ENCODE peak calls at places on chromosomes 16 and 17, in six cellular contexts. One of them, this sample, is unnamed.

GRCh38 chr17:43341705-43342600 is 56.8 kb upstream of the ARL4D start:
- DNase-seq in pancreas: no peak
- DNase-seq in HFF-Myc: no peak
- DNase-seq in heart left ventricle: no peak
- DNase-seq in IMR-90: peak
- DNase-seq in cardiac muscle cell: peak
- DNase-seq in this sample: no peak

GRCh38 chr17:39736319-39737165 is 1.2 kb upstream of the GRB7 start:
- DNase-seq in cardiac muscle cell: no peak
- DNase-seq in pancreas: peak
- DNase-seq in HFF-Myc: no peak
- DNase-seq in IMR-90: no peak
- DNase-seq in heart left ventricle: no peak
- DNase-seq in this sample: no peak

GRCh38 chr17:17204041-17204591 is 2.0 kb downstream of the PLD6 start:
- DNase-seq in heart left ventricle: peak
- DNase-seq in IMR-90: no peak
- DNase-seq in HFF-Myc: no peak
- DNase-seq in cardiac muscle cell: no peak
- DNase-seq in pancreas: no peak
- DNase-seq in this sample: no peak

GRCh38 chr17:77957215-77957868 is 1.2 kb upstream of the TNRC6C start:
- DNase-seq in IMR-90: peak
- DNase-seq in cardiac muscle cell: peak
- DNase-seq in HFF-Myc: no peak
- DNase-seq in heart left ventricle: no peak
- DNase-seq in pancreas: no peak
- DNase-seq in this sample: no peak

GRCh38 chr17:40922239-40922638 is 15.2 kb downstream of the KRT23 start:
- DNase-seq in IMR-90: peak
- DNase-seq in pancreas: peak
- DNase-seq in heart left ventricle: peak
- DNase-seq in cardiac muscle cell: peak
- DNase-seq in HFF-Myc: peak
- DNase-seq in this sample: peak

GRCh38 chr16:88527937-88528743 is 42.1 kb upstream of the ZC3H18 start:
- DNase-seq in heart left ventricle: peak
- DNase-seq in IMR-90: no peak
- DNase-seq in pancreas: no peak
- DNase-seq in HFF-Myc: no peak
- DNase-seq in cardiac muscle cell: no peak
- DNase-seq in this sample: no peak

GRCh38 chr16:57145964-57146647 is 39.7 kb downstream of the PSME3IP1 start:
- DNase-seq in heart left ventricle: no peak
- DNase-seq in pancreas: no peak
- DNase-seq in HFF-Myc: no peak
- DNase-seq in IMR-90: no peak
- DNase-seq in cardiac muscle cell: no peak
- DNase-seq in this sample: no peak

GRCh38 chr17:50149425-50150353 is 788 bp downstream of the PPP1R9B start:
- DNase-seq in IMR-90: peak
- DNase-seq in heart left ventricle: peak
- DNase-seq in HFF-Myc: no peak
- DNase-seq in cardiac muscle cell: peak
- DNase-seq in pancreas: peak
- DNase-seq in this sample: no peak

GRCh38 chr17:9044796-9045470 is 23.6 kb downstream of the NTN1 start:
- DNase-seq in cardiac muscle cell: no peak
- DNase-seq in heart left ventricle: no peak
- DNase-seq in pancreas: no peak
- DNase-seq in HFF-Myc: no peak
- DNase-seq in IMR-90: no peak
- DNase-seq in this sample: no peak

GRCh38 chr17:53058031-53058430 is 764.7 kb upstream of the KIF2B start:
- DNase-seq in HFF-Myc: no peak
- DNase-seq in pancreas: no peak
- DNase-seq in heart left ventricle: no peak
- DNase-seq in cardiac muscle cell: no peak
- DNase-seq in IMR-90: no peak
- DNase-seq in this sample: no peak

GRCh38 chr16:86892509-86892908 is 314.2 kb downstream of the FOXL1 start:
- DNase-seq in IMR-90: peak
- DNase-seq in HFF-Myc: no peak
- DNase-seq in heart left ventricle: no peak
- DNase-seq in cardiac muscle cell: peak
- DNase-seq in pancreas: no peak
- DNase-seq in this sample: no peak

GRCh38 chr17:44916059-44916780 is 920 bp upstream of the GFAP start:
- DNase-seq in cardiac muscle cell: no peak
- DNase-seq in HFF-Myc: no peak
- DNase-seq in IMR-90: no peak
- DNase-seq in heart left ventricle: no peak
- DNase-seq in pancreas: no peak
- DNase-seq in this sample: no peak

GRCh38 chr17:28701987-28702751 is 9.5 kb downstream of the PROCA1 start:
- DNase-seq in heart left ventricle: no peak
- DNase-seq in IMR-90: no peak
- DNase-seq in cardiac muscle cell: no peak
- DNase-seq in HFF-Myc: no peak
- DNase-seq in pancreas: no peak
- DNase-seq in this sample: no peak

GRCh38 chr16:53414381-53414780 is 19.9 kb upstream of the RBL2 start:
- DNase-seq in heart left ventricle: no peak
- DNase-seq in cardiac muscle cell: no peak
- DNase-seq in HFF-Myc: no peak
- DNase-seq in pancreas: no peak
- DNase-seq in IMR-90: no peak
- DNase-seq in this sample: no peak

GRCh38 chr17:81200695-81201580 is 21.8 kb downstream of the CEP131 start:
- DNase-seq in cardiac muscle cell: peak
- DNase-seq in heart left ventricle: no peak
- DNase-seq in IMR-90: peak
- DNase-seq in pancreas: peak
- DNase-seq in HFF-Myc: peak
- DNase-seq in this sample: peak

GRCh38 chr17:33038740-33039139 is 47.1 kb downstream of the SPACA3 start:
- DNase-seq in IMR-90: peak
- DNase-seq in cardiac muscle cell: peak
- DNase-seq in heart left ventricle: peak
- DNase-seq in pancreas: no peak
- DNase-seq in HFF-Myc: no peak
- DNase-seq in this sample: no peak

GRCh38 chr17:73387746-73388577 is 76.2 kb upstream of the CDC42EP4 start:
- DNase-seq in cardiac muscle cell: no peak
- DNase-seq in HFF-Myc: no peak
- DNase-seq in heart left ventricle: no peak
- DNase-seq in pancreas: no peak
- DNase-seq in IMR-90: no peak
- DNase-seq in this sample: no peak

GRCh38 chr17:80957461-80957941 is 34.1 kb upstream of the CHMP6 start:
- DNase-seq in heart left ventricle: peak
- DNase-seq in cardiac muscle cell: no peak
- DNase-seq in HFF-Myc: no peak
- DNase-seq in pancreas: no peak
- DNase-seq in IMR-90: no peak
- DNase-seq in this sample: no peak

GRCh38 chr16:3879887-3880564 is 487 bp downstream of the CREBBP start:
- DNase-seq in IMR-90: peak
- DNase-seq in heart left ventricle: peak
- DNase-seq in HFF-Myc: no peak
- DNase-seq in cardiac muscle cell: peak
- DNase-seq in pancreas: peak
- DNase-seq in this sample: no peak
- TF ChIP-seq CTCF in IMR-90: peak
- TF ChIP-seq CTCF in heart left ventricle: peak
- TF ChIP-seq CTCF in HFF-Myc: no peak
- TF ChIP-seq CTCF in cardiac muscle cell: no peak
- TF ChIP-seq CTCF in pancreas: no peak
- TF ChIP-seq CTCF in this sample: peak

GRCh38 chr16:2520097-2520783 is at the start of gene AMDHD2:
- DNase-seq in cardiac muscle cell: peak
- DNase-seq in heart left ventricle: peak
- DNase-seq in pancreas: peak
- DNase-seq in HFF-Myc: peak
- DNase-seq in IMR-90: peak
- DNase-seq in this sample: no peak

GRCh38 chr16:2517954-2518605 is 2.1 kb upstream of the AMDHD2 start:
- DNase-seq in IMR-90: no peak
- DNase-seq in heart left ventricle: no peak
- DNase-seq in HFF-Myc: no peak
- DNase-seq in pancreas: no peak
- DNase-seq in cardiac muscle cell: no peak
- DNase-seq in this sample: no peak

GRCh38 chr16:2518823-2519710 is 1.1 kb upstream of the AMDHD2 start:
- DNase-seq in heart left ventricle: no peak
- DNase-seq in cardiac muscle cell: no peak
- DNase-seq in HFF-Myc: no peak
- DNase-seq in pancreas: no peak
- DNase-seq in IMR-90: no peak
- DNase-seq in this sample: no peak

GRCh38 chr16:2520784-2521577 is 810 bp downstream of the AMDHD2 start:
- DNase-seq in HFF-Myc: no peak
- DNase-seq in IMR-90: no peak
- DNase-seq in cardiac muscle cell: no peak
- DNase-seq in pancreas: no peak
- DNase-seq in heart left ventricle: peak
- DNase-seq in this sample: no peak

DNA sequence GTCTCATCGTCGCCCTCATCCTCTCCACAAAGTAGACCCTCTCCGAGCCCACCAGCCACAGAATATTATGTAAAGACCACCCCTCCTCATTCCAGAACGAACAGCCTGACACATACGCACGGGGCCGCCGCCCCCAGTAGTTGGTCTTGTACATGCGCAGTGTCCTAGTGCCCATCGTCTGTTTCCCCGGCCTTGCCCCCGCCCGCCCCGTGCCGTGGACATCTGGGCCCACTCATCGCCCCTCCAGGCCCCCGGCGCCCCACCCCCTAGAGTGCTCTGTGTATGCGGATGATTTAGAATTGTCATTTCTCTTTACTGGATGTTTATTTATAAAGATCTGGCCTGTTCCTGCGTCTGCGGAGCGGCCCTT is 475 bp upstream of the AMDHD2 start:
- DNase-seq in pancreas: no peak
- DNase-seq in IMR-90: no peak
- DNase-seq in cardiac muscle cell: no peak
- DNase-seq in heart left ventricle: no peak
- DNase-seq in HFF-Myc: no peak
- DNase-seq in this sample: no peak
- H3K4me3 ChIP-seq in pancreas: no peak
- H3K4me3 ChIP-seq in IMR-90: no peak
- H3K4me3 ChIP-seq in cardiac muscle cell: peak
- H3K4me3 ChIP-seq in heart left ventricle: peak
- H3K4me3 ChIP-seq in HFF-Myc: peak
- H3K4me3 ChIP-seq in this sample: peak

GRCh38 chr17:7136266-7136877 is 21.8 kb upstream of the ASGR2 start:
- DNase-seq in cardiac muscle cell: peak
- DNase-seq in heart left ventricle: peak
- DNase-seq in IMR-90: peak
- DNase-seq in pancreas: peak
- DNase-seq in HFF-Myc: peak
- DNase-seq in this sample: peak
- TF ChIP-seq CTCF in cardiac muscle cell: peak
- TF ChIP-seq CTCF in heart left ventricle: peak
- TF ChIP-seq CTCF in IMR-90: peak
- TF ChIP-seq CTCF in pancreas: peak
- TF ChIP-seq CTCF in HFF-Myc: peak
- TF ChIP-seq CTCF in this sample: peak

DNA sequence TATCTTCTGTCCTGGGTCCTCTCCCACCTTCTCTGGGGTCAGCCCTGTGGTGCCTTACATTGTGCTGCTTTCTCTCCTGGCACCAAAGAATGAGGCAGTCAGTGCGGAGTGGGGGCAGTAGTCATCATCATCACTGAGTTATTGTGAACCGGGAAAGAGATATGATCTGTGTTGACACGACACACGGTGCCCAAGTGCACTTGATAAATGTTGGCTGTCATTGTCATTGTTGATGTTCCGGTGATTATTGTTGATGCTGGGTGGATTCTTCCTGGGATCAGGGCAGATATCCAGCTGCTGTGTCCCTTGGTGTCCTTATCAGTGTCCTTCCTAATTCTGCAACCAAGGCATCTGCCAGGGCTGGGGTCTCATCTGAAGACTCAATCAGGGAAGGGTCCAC is 121.7 kb downstream of the ABCC6 start:
- DNase-seq in pancreas: no peak
- DNase-seq in IMR-90: no peak
- DNase-seq in HFF-Myc: no peak
- DNase-seq in heart left ventricle: no peak
- DNase-seq in cardiac muscle cell: no peak
- DNase-seq in this sample: no peak
- H3K4me3 ChIP-seq in pancreas: no peak
- H3K4me3 ChIP-seq in IMR-90: no peak
- H3K4me3 ChIP-seq in HFF-Myc: no peak
- H3K4me3 ChIP-seq in heart left ventricle: no peak
- H3K4me3 ChIP-seq in cardiac muscle cell: no peak
- H3K4me3 ChIP-seq in this sample: no peak

DNA sequence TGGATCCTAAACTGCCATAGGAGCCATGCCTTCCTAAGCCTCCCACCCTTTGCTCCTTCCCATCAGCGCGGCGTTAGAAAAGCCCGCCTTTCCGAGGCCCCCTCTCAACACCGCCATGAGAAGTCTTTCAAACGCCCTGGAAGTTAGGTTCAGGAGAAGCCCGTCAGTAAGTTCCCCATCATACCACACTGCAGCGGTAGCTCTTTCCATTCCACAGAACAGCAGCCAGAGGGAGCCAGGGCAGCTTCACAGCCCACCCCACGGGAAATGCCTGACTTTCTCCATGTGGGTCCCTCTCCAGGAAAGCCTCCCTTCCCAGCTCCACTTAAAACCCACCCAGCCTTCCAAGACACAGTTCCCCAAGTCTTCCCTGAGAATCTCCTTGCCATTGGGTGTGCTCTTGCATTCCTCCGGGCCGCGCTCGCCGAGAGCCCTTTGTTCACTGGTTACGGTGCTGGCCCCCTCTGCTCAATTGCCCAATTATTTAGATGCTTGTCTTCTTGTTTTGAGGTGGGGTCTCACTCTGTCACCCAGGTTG is 28.7 kb downstream of the KIAA0513 start:
- DNase-seq in heart left ventricle: no peak
- DNase-seq in IMR-90: peak
- DNase-seq in pancreas: no peak
- DNase-seq in HFF-Myc: no peak
- DNase-seq in cardiac muscle cell: peak
- DNase-seq in this sample: no peak
- TF ChIP-seq CTCF in heart left ventricle: peak
- TF ChIP-seq CTCF in IMR-90: peak
- TF ChIP-seq CTCF in pancreas: no peak
- TF ChIP-seq CTCF in HFF-Myc: peak
- TF ChIP-seq CTCF in cardiac muscle cell: peak
- TF ChIP-seq CTCF in this sample: peak

DNA sequence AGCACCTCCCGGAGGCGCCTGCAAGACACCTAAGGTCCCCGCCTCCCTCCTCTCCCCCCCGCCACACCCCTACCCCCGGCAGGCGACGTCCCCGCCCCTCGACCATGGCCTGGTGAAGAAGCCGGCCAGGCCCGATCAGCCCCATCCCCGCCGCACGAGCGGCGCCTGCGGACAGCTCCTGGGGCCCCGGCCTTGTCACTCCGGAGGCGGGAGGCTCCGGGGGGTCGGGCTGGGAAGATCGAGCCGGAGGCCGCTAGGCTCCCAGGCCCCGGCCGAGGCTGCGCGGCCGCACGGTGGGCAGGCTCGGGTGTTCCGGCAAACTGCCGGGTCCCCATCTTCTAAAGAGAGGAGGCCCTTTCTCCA is 386 bp upstream of the ACE start:
- DNase-seq in HFF-Myc: no peak
- DNase-seq in heart left ventricle: no peak
- DNase-seq in pancreas: no peak
- DNase-seq in cardiac muscle cell: peak
- DNase-seq in IMR-90: no peak
- DNase-seq in this sample: no peak
- H3K4me3 ChIP-seq in HFF-Myc: peak
- H3K4me3 ChIP-seq in heart left ventricle: peak
- H3K4me3 ChIP-seq in pancreas: peak
- H3K4me3 ChIP-seq in cardiac muscle cell: peak
- H3K4me3 ChIP-seq in IMR-90: peak
- H3K4me3 ChIP-seq in this sample: peak